ENCODE peak calls at places on chromosome 20, in four cellular contexts. M is RKO, B is GM23248, W is uterus. H is an unnamed sample.

GRCh38 chr20:8782804-8783203 is 286.1 kb upstream of the PLCB4 start:
- DNase-seq in M (no peak), B (peak; percentile 85), W (no peak), H (peak; percentile 84)

GRCh38 chr20:32329817-32330554 is 28.1 kb upstream of the ASXL1 start:
- DNase-seq in M (no peak), B (no peak), W (no peak), H (no peak)

GRCh38 chr20:38270869-38271608 is 10.5 kb upstream of the KIAA1755 start:
- DNase-seq in M (peak; percentile 29), B (peak; percentile 95), W (peak; percentile 50), H (peak; percentile 98)

GRCh38 chr20:4469910-4470309 is 251.8 kb upstream of the PRND start:
- DNase-seq in M (no peak), B (peak; percentile 45), W (no peak), H (no peak)

GRCh38 chr20:34703573-34704176 is 469 bp upstream of the TP53INP2 start:
- DNase-seq in M (peak; percentile 49), B (peak; percentile 58), W (peak; percentile 38), H (peak; percentile 33)

GRCh38 chr20:1283522-1284210 is 17.6 kb downstream of the SNPH start:
- DNase-seq in M (no peak), B (no peak), W (no peak), H (no peak)

GRCh38 chr20:63753381-63753780 is 13.8 kb downstream of the SLC2A4RG start:
- DNase-seq in M (no peak), B (no peak), W (no peak), H (no peak)

GRCh38 chr20:38043512-38044300 is 10.2 kb downstream of the RPRD1B start:
- DNase-seq in M (peak; percentile 93), B (peak; percentile 91), W (no peak), H (peak; percentile 85)

GRCh38 chr20:2387180-2387577 is 6.5 kb downstream of the TGM6 start:
- DNase-seq in M (peak; percentile 42), B (peak; percentile 49), W (no peak), H (peak; percentile 45)

GRCh38 chr20:20520776-20521175 is 152.9 kb downstream of the INSM1 start:
- DNase-seq in M (peak; percentile 21), B (peak; percentile 83), W (no peak), H (peak; percentile 64)

GRCh38 chr20:44643596-44644383 is 7.7 kb downstream of the ADA start:
- DNase-seq in M (no peak), B (peak; percentile 90), W (peak; percentile 66), H (peak; percentile 87)

GRCh38 chr20:11544029-11544678 is 373.5 kb upstream of the BTBD3 start:
- DNase-seq in M (peak; percentile 78), B (peak; percentile 67), W (peak; percentile 59), H (peak; percentile 72)

GRCh38 chr20:61927826-61928541 is 137.7 kb downstream of the TAF4 start:
- DNase-seq in M (no peak), B (no peak), W (no peak), H (no peak)

GRCh38 chr20:4894981-4895381 is 106.3 kb downstream of the SLC23A2 start:
- DNase-seq in M (no peak), B (no peak), W (no peak), H (no peak)

GRCh38 chr20:63191400-63191799 is 24.5 kb downstream of the YTHDF1 start:
- DNase-seq in M (peak; percentile 93), B (no peak), W (no peak), H (no peak)

GRCh38 chr20:62139636-62140035 is 3.6 kb downstream of the PSMA7 start:
- DNase-seq in M (no peak), B (no peak), W (no peak), H (no peak)

GRCh38 chr20:32050851-32051556 is 1.0 kb upstream of the HCK start:
- DNase-seq in M (no peak), B (no peak), W (no peak), H (no peak)

GRCh38 chr20:50224553-50225255 is 34.1 kb downstream of the CEBPB start:
- DNase-seq in M (peak; percentile 13), B (peak; percentile 95), W (peak; percentile 91), H (peak; percentile 98)